ENCODE peak calls at places on chromosomes 4 and X, in five cellular contexts. N, S, G, R and A are unnamed samples.

GRCh38 chr4:102343964-102344519 is 1.2 kb downstream of the SLC39A8 start:
- DNase-seq in N (no peak), R (no peak), S (peak), G (no peak), A (no peak)

GRCh38 chr4:149549911-149550310 is 265.7 kb downstream of the IQCM start:
- DNase-seq in S (no peak), N (no peak), R (no peak), G (no peak), A (peak)

GRCh38 chr4:121898150-121898549 is 27.9 kb upstream of the BBS7 start:
- DNase-seq in R (no peak), G (no peak), N (no peak), S (peak), A (peak)

GRCh38 chr4:174324725-174325124 is 41.0 kb downstream of the CEP44 start:
- DNase-seq in R (no peak), N (no peak), S (no peak), G (no peak), A (no peak)

GRCh38 chrX:110146521-110146920 is 143.6 kb downstream of the TMEM164 start:
- DNase-seq in G (no peak), S (no peak), N (peak), R (no peak), A (peak)

GRCh38 chr4:155444695-155445094 is 67.9 kb upstream of the MAP9 start:
- DNase-seq in G (no peak), R (no peak), N (no peak), S (no peak), A (no peak)

GRCh38 chr4:145427991-145428390 is 53.7 kb upstream of the SMAD1 start:
- DNase-seq in R (no peak), N (no peak), S (no peak), G (no peak), A (no peak)

GRCh38 chrX:25858273-25858880 is 279.8 kb upstream of the MAGEB18 start:
- DNase-seq in S (no peak), G (no peak), N (no peak), R (no peak), A (no peak)

GRCh38 chr4:126582737-126583136 is 1050.0 kb upstream of the INTU start:
- DNase-seq in S (no peak), R (no peak), G (no peak), N (no peak), A (peak)